ENCODE peak calls at places on chromosomes 4 and X, in five cellular contexts. P is testis, V is left lung, B is A549, J is colonic mucosa. S is an unnamed sample. For H3K4me1, the result is how much of the 10 kb centered on the place peaks cover.

GRCh38 chr4:74623041-74623440 is 171.3 kb downstream of the BTC start:
- DNase-seq in P (peak), V (no peak), B (peak), J (peak), S (no peak)

GRCh38 chr4:183300660-183301059 is 19.4 kb downstream of the CLDN22 start:
- DNase-seq in P (no peak), V (no peak), B (no peak), J (no peak), S (no peak)

GRCh38 chr4:25358515-25359275 is 18.4 kb upstream of the ANAPC4 start:
- DNase-seq in P (no peak), V (peak), B (no peak), J (peak), S (no peak)

GRCh38 chr4:84792366-84793301 is 173.9 kb downstream of the WDFY3 start:
- DNase-seq in P (no peak), V (no peak), B (no peak), J (no peak), S (no peak)

GRCh38 chrX:4382273-4382672 is 668.8 kb upstream of the PRKX start:
- DNase-seq in P (no peak), V (no peak), B (no peak), J (no peak), S (no peak)

GRCh38 chr4:1049591-1049905 is 38.1 kb downstream of the FGFRL1 start:
- DNase-seq in P (no peak), V (peak), B (no peak), J (no peak), S (peak)

GRCh38 chrX:39308126-39308525 is 506.9 kb downstream of the MID1IP1 start:
- DNase-seq in P (no peak), V (no peak), B (no peak), J (no peak), S (no peak)

GRCh38 chr4:165301833-165302232 is 25.6 kb upstream of the MSMO1 start:
- DNase-seq in P (no peak), V (no peak), B (no peak), J (no peak), S (no peak)

GRCh38 chr4:43286137-43286536 is 393.6 kb downstream of the GRXCR1 start:
- DNase-seq in P (no peak), V (no peak), B (no peak), J (no peak), S (no peak)

GRCh38 chr4:126582737-126583136 is 1050.0 kb upstream of the INTU start:
- DNase-seq in P (peak), V (peak), B (peak), J (no peak), S (no peak)

GRCh38 chr4:149521611-149522010 is 294.0 kb downstream of the IQCM start:
- DNase-seq in P (no peak), V (no peak), B (no peak), J (peak), S (no peak)

GRCh38 chr4:184645904-184646610 is 3.2 kb downstream of the CASP3 start:
- DNase-seq in P (no peak), V (no peak), B (no peak), J (peak), S (no peak)
- H3K4me1 ChIP-seq in P (under half), V (under half), B (under half), J (under half), S (under half)

GRCh38 chrX:32395878-32396277 is 815.5 kb downstream of the DMD start:
- DNase-seq in P (no peak), V (no peak), B (no peak), J (no peak), S (no peak)
- TF ChIP-seq CTCF in P (no peak), V (no peak), B (no peak), J (no peak), S (no peak)

DNA sequence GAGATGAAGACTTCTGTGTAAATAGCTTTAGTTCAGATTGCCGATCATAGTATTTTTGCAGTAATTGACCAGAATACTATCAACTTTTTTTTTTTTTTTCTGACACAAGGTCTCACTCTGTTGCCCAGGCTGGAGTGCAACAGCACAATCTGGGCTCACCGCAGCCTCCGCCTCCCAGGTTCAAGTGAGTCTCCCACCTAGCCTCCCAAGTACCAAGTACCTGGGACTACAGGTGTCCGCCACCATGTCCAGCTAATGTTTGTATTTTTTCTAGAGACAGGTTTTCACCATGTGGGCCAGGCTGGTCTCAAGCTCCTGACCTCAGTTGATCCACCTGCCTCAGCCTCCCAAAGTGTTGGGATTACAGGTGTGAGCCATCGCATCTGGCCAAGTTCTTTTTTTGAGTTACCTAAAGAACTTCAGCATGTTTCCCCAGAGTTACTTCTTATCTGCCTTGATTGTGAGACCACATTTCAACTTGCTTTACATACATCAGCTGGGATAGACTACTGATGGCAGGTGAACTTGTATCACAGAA is 2.8 kb downstream of the UGDH start:
- DNase-seq in P (no peak), V (no peak), B (no peak), J (no peak), S (no peak)
- H3K4me3 ChIP-seq in P (no peak), V (peak), B (peak), J (no peak), S (no peak)

GRCh38 chr4:78534286-78534955 is 17.1 kb upstream of the ANXA3 start:
- DNase-seq in P (no peak), V (no peak), B (no peak), J (no peak), S (no peak)
- H3K4me1 ChIP-seq in P (under half), V (under half), B (under half), J (under half), S (under half)

GRCh38 chr4:8588196-8588470 is 4.4 kb upstream of the CPZ start:
- DNase-seq in P (no peak), V (no peak), B (no peak), J (no peak), S (no peak)

GRCh38 chr4:8585721-8586161 is 5.5 kb downstream of the GPR78 start:
- DNase-seq in P (no peak), V (peak), B (no peak), J (no peak), S (no peak)

GRCh38 chr4:8586246-8586645 is 6.1 kb downstream of the GPR78 start:
- DNase-seq in P (no peak), V (no peak), B (no peak), J (no peak), S (no peak)

GRCh38 chr4:8587469-8588195 is 4.9 kb upstream of the CPZ start:
- DNase-seq in P (no peak), V (peak), B (no peak), J (no peak), S (no peak)

DNA sequence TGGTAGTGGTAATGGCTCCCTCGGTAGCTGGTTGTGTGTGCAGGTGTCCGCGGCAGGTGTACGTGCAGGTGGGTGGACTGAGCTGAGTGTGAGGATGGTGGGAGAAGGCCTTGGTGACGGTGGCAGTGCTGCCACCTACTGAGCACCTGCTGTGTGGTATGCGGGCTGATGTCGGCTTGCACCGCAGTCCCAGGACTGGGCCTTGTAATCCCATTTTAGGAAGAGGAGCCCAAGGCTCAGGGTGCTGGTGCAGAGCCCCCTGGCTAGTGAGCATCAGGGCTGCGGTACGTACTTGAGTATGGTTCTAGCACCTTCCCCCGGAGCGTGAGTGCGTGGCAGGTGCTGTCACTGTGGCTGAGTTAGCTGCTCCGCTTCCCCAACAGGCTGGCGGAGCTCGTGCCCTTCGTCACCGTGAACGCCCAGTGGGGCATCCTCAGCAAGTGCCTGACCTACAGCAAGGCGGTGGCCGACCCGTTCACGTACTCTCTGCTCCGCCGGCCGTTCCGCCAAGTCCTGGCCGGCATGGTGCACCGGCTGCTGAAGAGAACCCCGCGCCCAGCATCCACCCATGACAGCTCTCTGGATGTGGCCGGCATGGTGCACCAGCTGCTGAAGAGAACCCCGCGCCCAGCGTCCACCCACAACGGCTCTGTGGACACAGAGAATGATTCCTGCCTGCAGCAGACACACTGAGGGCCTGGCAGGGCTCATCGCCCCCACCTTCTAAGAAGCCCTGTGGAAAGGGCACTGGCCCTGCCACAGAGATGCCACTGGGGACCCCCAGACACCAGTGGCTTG is 5.7 kb upstream of the CPZ start:
- DNase-seq in P (no peak), V (peak), B (no peak), J (no peak), S (no peak)
- TF ChIP-seq CTCF in P (no peak), V (no peak), B (peak), J (no peak), S (no peak)

S was measured in mucosa of descending colon.